ENCODE peak calls at places on chromosomes 5 and 9, in five cellular contexts. W is PC-3; D is CD8-positive, alpha-beta T cell; V is endothelial cell of umbilical vein; X is psoas muscle. P is an unnamed sample.

GRCh38 chr9:6842584-6842947 is 84.8 kb downstream of the KDM4C start:
- DNase-seq in X (no peak), D (no peak), V (peak; percentile 5), W (peak; percentile 55), P (no peak)

GRCh38 chr5:135221696-135222095 is 177.3 kb downstream of the MACROH2A1 start:
- DNase-seq in W (no peak), D (peak; percentile 7), V (no peak), X (no peak), P (no peak)

GRCh38 chr5:132662925-132663770 is 5.2 kb downstream of the IL13 start:
- DNase-seq in D (peak; percentile 22), X (no peak), W (no peak), V (no peak), P (no peak)

GRCh38 chr9:115522928-115523327 is 405.0 kb upstream of the TNC start:
- DNase-seq in W (no peak), X (no peak), V (no peak), D (no peak), P (no peak)

GRCh38 chr9:95449016-95449415 is 67.8 kb downstream of the PTCH1 start:
- DNase-seq in X (no peak), D (no peak), V (no peak), W (no peak), P (no peak)

GRCh38 chr5:130286971-130287370 is 382.7 kb downstream of the CHSY3 start:
- DNase-seq in X (no peak), W (no peak), V (no peak), D (no peak), P (no peak)

GRCh38 chr9:69516353-69517322 is 155.5 kb downstream of the APBA1 start:
- DNase-seq in X (no peak), D (no peak), V (no peak), W (no peak), P (no peak)

GRCh38 chr9:25716220-25716872 is 38.1 kb upstream of the TUSC1 start:
- DNase-seq in V (peak; percentile 45), X (no peak), D (no peak), W (peak; percentile 72), P (peak; percentile 39)

GRCh38 chr5:125484272-125485002 is 738.0 kb upstream of the ZNF608 start:
- DNase-seq in X (peak; percentile 61), D (no peak), W (peak; percentile 76), V (peak; percentile 92), P (no peak)

GRCh38 chr5:155418960-155419579 is 405.5 kb downstream of the KIF4B start:
- DNase-seq in D (no peak), X (no peak), V (no peak), W (no peak), P (no peak)

DNA sequence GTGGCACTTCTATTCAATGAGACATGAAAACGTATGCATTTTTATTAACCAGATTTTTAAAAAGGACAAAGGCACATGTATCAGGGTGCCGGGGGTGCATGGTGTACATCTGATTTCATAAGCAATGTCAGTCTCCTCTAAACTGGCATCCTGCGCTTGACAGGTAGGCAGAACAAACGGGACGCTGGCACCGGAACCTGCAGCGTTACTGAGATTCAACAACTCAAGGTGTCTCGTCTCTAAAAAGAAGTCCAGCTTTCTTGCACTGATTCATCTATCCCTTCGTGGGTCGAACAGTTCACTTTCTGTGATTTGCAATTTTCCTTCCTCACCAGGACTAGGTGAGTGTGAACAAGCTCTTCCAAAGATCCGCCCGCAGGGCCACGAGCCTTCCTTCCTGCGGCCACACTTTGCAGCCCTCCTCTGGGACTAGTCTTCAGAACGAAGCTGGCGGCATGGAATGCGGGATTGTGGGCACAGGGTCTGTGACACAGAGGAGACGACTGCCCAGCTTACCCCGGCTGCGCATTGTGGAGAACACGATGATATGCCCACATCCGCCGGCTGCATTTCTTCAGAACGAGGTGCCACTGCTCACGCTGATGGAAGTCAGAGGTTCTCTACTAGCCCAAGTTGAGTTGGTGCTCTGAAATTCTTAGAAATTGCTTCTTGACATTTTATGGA is 7.2 kb downstream of the SLC6A3 start:
- DNase-seq in X (no peak), D (no peak), W (no peak), V (no peak), P (no peak)
- H3K27me3 ChIP-seq in X (peaks cover 6% of the 10 kb centered on the region), D (no peaks in the 10 kb centered on the region), W (peaks cover 14% of the 10 kb centered on the region), V (peaks cover 2% of the 10 kb centered on the region), P (peaks cover 9% of the 10 kb centered on the region)

GRCh38 chr5:170301149-170301548 is 3.6 kb upstream of the LCP2 start:
- DNase-seq in D (no peak), X (no peak), V (no peak), W (no peak), P (no peak)

GRCh38 chr5:170296036-170296934 is 1.3 kb downstream of the LCP2 start:
- DNase-seq in D (no peak), X (no peak), W (no peak), V (no peak), P (no peak)

GRCh38 chr5:170296935-170297588 is 515 bp downstream of the LCP2 start:
- DNase-seq in D (no peak), W (no peak), X (no peak), V (no peak), P (no peak)

GRCh38 chr5:170300361-170301013 is 2.9 kb upstream of the LCP2 start:
- DNase-seq in V (no peak), W (no peak), X (no peak), D (no peak), P (no peak)

DNA sequence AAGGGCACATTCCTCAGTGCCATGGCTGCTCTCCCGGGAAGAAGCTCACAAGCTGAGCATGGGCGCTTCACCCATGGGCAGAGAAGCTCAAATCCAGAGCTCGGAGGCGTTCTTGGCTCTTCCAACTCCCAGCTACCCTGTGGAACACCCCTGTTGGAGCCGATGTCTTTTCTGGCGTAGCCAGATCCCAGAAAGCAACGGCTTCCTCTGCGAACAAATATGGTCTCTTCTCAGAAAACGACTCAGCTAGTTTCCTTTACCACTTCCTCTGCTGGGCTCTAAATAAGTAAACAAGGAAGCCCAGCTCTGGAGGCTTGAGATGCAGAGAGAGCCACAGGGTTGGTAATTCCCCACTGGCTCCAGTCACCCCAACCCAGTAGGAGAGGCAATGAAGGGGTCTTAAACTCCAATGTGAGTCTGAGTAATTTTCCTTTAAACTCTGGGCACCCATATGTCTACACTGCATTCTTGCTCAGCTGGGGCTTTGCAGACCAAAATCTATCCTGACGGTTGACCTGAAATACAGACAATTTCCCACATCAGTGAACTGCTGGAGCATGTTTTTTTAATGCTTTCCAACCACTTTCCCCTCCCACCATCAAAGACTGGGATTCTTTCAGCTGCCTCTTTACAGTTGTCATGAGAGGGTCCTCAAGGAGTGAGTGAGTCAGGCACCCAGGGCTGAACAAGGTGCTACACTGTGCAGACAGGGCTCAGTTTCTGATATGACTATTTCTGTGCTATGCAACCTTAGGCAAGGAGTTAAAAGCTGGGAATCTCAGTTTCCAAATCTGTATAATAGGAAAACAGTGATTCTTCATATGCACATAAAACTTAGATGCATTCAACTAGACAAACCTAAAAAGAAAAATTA is at the start of gene LCP2:
- DNase-seq in X (no peak), D (peak; percentile 51), W (no peak), V (no peak), P (no peak)
- H3K27me3 ChIP-seq in X (no peaks in the 10 kb centered on the region), D (no peaks in the 10 kb centered on the region), W (peaks cover 67% of the 10 kb centered on the region), V (peaks cover 3% of the 10 kb centered on the region), P (no peaks in the 10 kb centered on the region)

DNA sequence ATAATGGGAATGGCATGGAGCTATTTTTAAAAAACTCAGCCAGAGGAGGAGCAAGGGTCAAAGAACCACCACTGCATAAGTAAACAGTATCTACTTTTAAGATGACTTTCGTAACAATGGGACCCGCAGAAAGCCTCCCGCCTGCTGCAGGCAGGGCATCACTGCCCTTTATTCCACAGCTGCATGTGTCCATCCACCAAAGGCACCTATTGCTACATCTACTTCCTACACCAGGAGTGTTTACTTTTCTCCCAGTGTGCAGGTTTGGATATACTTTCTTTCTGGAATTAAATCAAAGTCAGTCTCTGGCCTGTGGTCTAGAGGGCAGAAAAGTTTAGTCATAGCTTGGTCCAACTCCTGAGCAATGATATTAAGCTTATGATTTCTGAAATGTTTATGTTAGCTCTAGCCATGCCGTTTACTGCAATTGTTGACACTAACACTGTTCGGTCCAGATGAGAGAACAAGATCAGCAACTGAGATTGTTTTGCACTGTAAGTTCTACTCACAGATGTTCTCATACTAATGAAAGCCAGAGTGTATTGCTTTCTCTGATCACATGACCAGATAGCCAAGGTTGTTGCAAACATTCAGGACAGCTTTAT is 391.5 kb downstream of the FGF10 start:
- DNase-seq in X (no peak), D (no peak), V (no peak), W (peak; percentile 82), P (no peak)
- H3K27me3 ChIP-seq in X (no peaks in the 10 kb centered on the region), D (no peaks in the 10 kb centered on the region), V (no peaks in the 10 kb centered on the region), W (no peaks in the 10 kb centered on the region), P (no peaks in the 10 kb centered on the region)

DNA sequence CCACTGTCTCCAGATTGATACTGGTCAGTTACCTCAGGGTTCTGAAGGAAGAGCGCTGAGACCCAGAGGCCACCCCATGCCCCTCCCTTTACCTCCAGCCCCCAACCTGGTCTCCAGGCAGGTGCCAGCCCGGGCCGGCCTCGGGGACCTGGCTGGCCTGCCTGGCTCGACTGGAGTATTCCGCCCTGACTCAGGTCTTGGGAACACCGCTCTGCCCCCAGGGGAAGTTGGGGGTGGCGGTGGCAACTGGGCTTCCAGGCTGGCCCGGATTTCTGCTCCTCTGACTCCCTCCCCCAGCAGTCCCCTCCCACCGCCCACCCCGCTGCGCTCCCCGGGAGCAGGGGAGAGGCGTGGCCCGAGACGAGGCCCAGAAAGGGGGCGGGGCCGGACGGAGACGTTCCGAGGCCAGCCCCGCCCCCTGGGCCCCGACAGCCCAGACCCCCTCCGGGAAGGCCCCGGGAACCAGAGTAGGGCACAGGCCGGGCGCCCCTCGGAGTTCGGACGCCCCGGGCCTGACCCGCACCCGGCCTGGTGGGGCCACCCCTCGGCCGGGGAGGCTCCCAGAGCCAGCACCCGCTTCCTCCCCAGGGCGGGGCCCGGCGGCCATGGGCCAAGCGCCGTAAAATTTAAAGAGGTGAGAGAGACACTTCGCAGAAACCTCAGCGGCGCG is 82.5 kb upstream of the ZBTB43 start:
- DNase-seq in D (peak; percentile 90), W (peak; percentile 70), V (peak; percentile 30), X (peak; percentile 80), P (peak; percentile 49)
- H3K27me3 ChIP-seq in D (no peaks in the 10 kb centered on the region), W (peaks cover 19% of the 10 kb centered on the region), V (peaks cover 16% of the 10 kb centered on the region), X (peaks cover 22% of the 10 kb centered on the region), P (peaks cover 26% of the 10 kb centered on the region)

GRCh38 chr5:2761921-2762488 is 10.5 kb upstream of the IRX2 start:
- DNase-seq in X (no peak), W (no peak), D (no peak), V (no peak), P (no peak)
- H3K27me3 ChIP-seq in X (peaks cover 19% of the 10 kb centered on the region), W (peaks cover 8% of the 10 kb centered on the region), D (peaks cover 2% of the 10 kb centered on the region), V (peaks cover 7% of the 10 kb centered on the region), P (no peaks in the 10 kb centered on the region)

P was measured in NT2/D1.